ENCODE peak calls at places on chromosome 18, in eight cellular contexts. U is AG04450, V is AG04449, D is cardiac fibroblast, W is SK-N-SH, Z is cardiac muscle cell, F is BJ, X is heart right ventricle. Q is an unnamed sample.

GRCh38 chr18:3615374-3615773 is 165.4 kb downstream of the TGIF1 start:
- DNase-seq in Z (no peak), W (no peak), X (no peak), F (no peak), U (no peak), D (no peak), V (no peak), Q (no peak)

GRCh38 chr18:361941-362913 is 94.4 kb upstream of the THOC1 start:
- DNase-seq in Z (peak), F (peak), W (peak), X (no peak), U (peak), V (peak), D (peak), Q (peak)

GRCh38 chr18:78006805-78007204 is 757.2 kb downstream of the GALR1 start:
- DNase-seq in V (no peak), W (no peak), U (no peak), D (no peak), X (no peak), F (no peak), Z (no peak), Q (no peak)

GRCh38 chr18:23306842-23307241 is 146.2 kb upstream of the RIOK3 start:
- DNase-seq in U (no peak), F (no peak), V (no peak), W (no peak), D (no peak), Z (no peak), X (no peak), Q (no peak)

GRCh38 chr18:51639541-51639940 is 442.1 kb upstream of the MEX3C start:
- DNase-seq in Z (no peak), W (no peak), X (no peak), D (no peak), V (no peak), F (no peak), U (no peak), Q (no peak)

GRCh38 chr18:79496978-79497637 is 101.4 kb downstream of the NFATC1 start:
- DNase-seq in X (no peak), V (no peak), W (no peak), F (no peak), U (peak), Z (peak), D (peak), Q (peak)

GRCh38 chr18:48997985-48998831 is 47.4 kb upstream of the SMAD7 start:
- DNase-seq in U (peak), W (peak), F (peak), X (peak), Z (peak), V (peak), D (peak), Q (peak)

GRCh38 chr18:77038182-77038581 is 94.4 kb downstream of the MBP start:
- DNase-seq in D (no peak), U (no peak), W (no peak), F (no peak), X (no peak), V (no peak), Z (no peak), Q (no peak)

GRCh38 chr18:37778417-37779165 is 213.0 kb upstream of the CELF4 start:
- DNase-seq in U (no peak), Z (peak), F (no peak), X (peak), W (peak), V (no peak), D (peak), Q (peak)

GRCh38 chr18:57135705-57136104 is 11.2 kb upstream of the BOD1L2 start:
- DNase-seq in Z (no peak), D (no peak), U (no peak), X (no peak), V (no peak), F (no peak), W (no peak), Q (no peak)
- TF ChIP-seq CTCF in Z (no peak), D (peak), U (peak), X (no peak), V (no peak), F (peak), W (peak), Q (no peak)

GRCh38 chr18:31102020-31102684 is at the start of gene DSC2:
- DNase-seq in U (no peak), F (no peak), W (peak), V (no peak), Z (no peak), D (no peak), X (peak), Q (no peak)
- H3K4me3 ChIP-seq in U (no peak), F (no peak), W (no peak), V (no peak), Z (peak), D (peak), X (peak), Q (peak)

DNA sequence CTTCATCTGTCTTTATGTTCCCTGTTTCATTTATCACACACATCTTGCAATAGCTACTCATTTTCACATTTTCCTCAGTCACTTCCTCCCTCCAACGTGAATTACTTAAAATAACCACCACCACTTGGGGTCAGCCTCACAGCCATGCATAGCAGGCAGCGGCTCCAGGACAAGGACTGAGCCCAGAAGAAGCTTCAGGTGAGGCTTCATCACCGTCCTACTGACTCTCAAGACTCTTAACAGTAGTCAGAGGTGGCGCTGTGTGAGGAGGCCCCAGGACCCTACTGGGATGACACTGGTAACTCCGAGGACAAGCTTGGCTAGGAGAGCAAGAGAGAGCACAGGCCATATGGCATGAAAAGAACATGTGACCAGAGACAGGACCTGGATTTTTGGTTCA is 15.5 kb upstream of the ST8SIA5 start:
- DNase-seq in F (no peak), U (no peak), Z (peak), D (no peak), W (no peak), X (no peak), V (no peak), Q (no peak)
- TF ChIP-seq CTCF in F (no peak), U (no peak), Z (no peak), D (no peak), W (no peak), X (peak), V (no peak), Q (no peak)

GRCh38 chr18:58335821-58336220 is 291.8 kb downstream of the NEDD4L start:
- DNase-seq in F (no peak), V (no peak), U (no peak), X (no peak), D (no peak), Z (no peak), W (peak), Q (no peak)
- H3K4me3 ChIP-seq in F (no peak), V (no peak), U (no peak), X (no peak), D (no peak), Z (no peak), W (no peak), Q (no peak)

Q was measured in fibroblast of pulmonary artery.